ENCODE peak calls at places on chromosomes 16 and 17, in eight cellular contexts. One of them, this sample, is unnamed.
A peak's percentile ranks its signal among the peaks of the same experiment; 100 is the strongest.

GRCh38 chr16:72974142-72974769 is 73.7 kb downstream of the ZFHX3 start:
- DNase-seq in stomach: peak; percentile 60
- DNase-seq in heart right ventricle: no peak
- DNase-seq in IMR-90: no peak
- DNase-seq in uterus: no peak
- DNase-seq in psoas muscle: no peak
- DNase-seq in coronary artery: no peak
- DNase-seq in WERI-Rb-1: no peak
- DNase-seq in this sample: no peak

GRCh38 chr16:4452674-4453073 is 21.8 kb downstream of the NMRAL1 start:
- DNase-seq in stomach: no peak
- DNase-seq in heart right ventricle: no peak
- DNase-seq in IMR-90: no peak
- DNase-seq in uterus: no peak
- DNase-seq in psoas muscle: no peak
- DNase-seq in coronary artery: no peak
- DNase-seq in WERI-Rb-1: no peak
- DNase-seq in this sample: no peak

GRCh38 chr17:78736526-78737079 is 45.5 kb downstream of the CYTH1 start:
- DNase-seq in stomach: peak; percentile 94
- DNase-seq in heart right ventricle: peak; percentile 79
- DNase-seq in IMR-90: no peak
- DNase-seq in uterus: peak; percentile 68
- DNase-seq in psoas muscle: peak; percentile 80
- DNase-seq in coronary artery: no peak
- DNase-seq in WERI-Rb-1: peak; percentile 73
- DNase-seq in this sample: no peak

GRCh38 chr17:42720996-42721583 is 23.8 kb downstream of the EZH1 start:
- DNase-seq in stomach: no peak
- DNase-seq in heart right ventricle: peak; percentile 72
- DNase-seq in IMR-90: peak; percentile 71
- DNase-seq in uterus: no peak
- DNase-seq in psoas muscle: no peak
- DNase-seq in coronary artery: no peak
- DNase-seq in WERI-Rb-1: peak; percentile 47
- DNase-seq in this sample: no peak

GRCh38 chr16:50806099-50807062 is 64.5 kb downstream of the CYLD start:
- DNase-seq in stomach: peak; percentile 91
- DNase-seq in heart right ventricle: peak; percentile 85
- DNase-seq in IMR-90: peak; percentile 87
- DNase-seq in uterus: peak; percentile 85
- DNase-seq in psoas muscle: peak; percentile 90
- DNase-seq in coronary artery: peak; percentile 86
- DNase-seq in WERI-Rb-1: peak; percentile 87
- DNase-seq in this sample: peak; percentile 84

GRCh38 chr17:38918916-38919315 is 6.5 kb upstream of the LASP1NB start:
- DNase-seq in stomach: no peak
- DNase-seq in heart right ventricle: no peak
- DNase-seq in IMR-90: no peak
- DNase-seq in uterus: no peak
- DNase-seq in psoas muscle: no peak
- DNase-seq in coronary artery: no peak
- DNase-seq in WERI-Rb-1: no peak
- DNase-seq in this sample: no peak

GRCh38 chr16:11034005-11034404 is 89.6 kb downstream of the CLEC16A start:
- DNase-seq in stomach: no peak
- DNase-seq in heart right ventricle: peak; percentile 38
- DNase-seq in IMR-90: peak; percentile 92
- DNase-seq in uterus: peak; percentile 85
- DNase-seq in psoas muscle: no peak
- DNase-seq in coronary artery: no peak
- DNase-seq in WERI-Rb-1: no peak
- DNase-seq in this sample: no peak

GRCh38 chr17:57519800-57520199 is 225.3 kb downstream of the CCDC182 start:
- DNase-seq in stomach: no peak
- DNase-seq in heart right ventricle: no peak
- DNase-seq in IMR-90: no peak
- DNase-seq in uterus: no peak
- DNase-seq in psoas muscle: no peak
- DNase-seq in coronary artery: no peak
- DNase-seq in WERI-Rb-1: no peak
- DNase-seq in this sample: no peak

GRCh38 chr17:48111937-48112241 is 4.3 kb downstream of the SNX11 start:
- DNase-seq in stomach: no peak
- DNase-seq in heart right ventricle: no peak
- DNase-seq in IMR-90: no peak
- DNase-seq in uterus: no peak
- DNase-seq in psoas muscle: no peak
- DNase-seq in coronary artery: no peak
- DNase-seq in WERI-Rb-1: no peak
- DNase-seq in this sample: no peak
- TF ChIP-seq CTCF in stomach: no peak
- TF ChIP-seq CTCF in heart right ventricle: no peak
- TF ChIP-seq CTCF in IMR-90: no peak
- TF ChIP-seq CTCF in uterus: no peak
- TF ChIP-seq CTCF in psoas muscle: no peak
- TF ChIP-seq CTCF in coronary artery: no peak
- TF ChIP-seq CTCF in WERI-Rb-1: no peak
- TF ChIP-seq CTCF in this sample: no peak

GRCh38 chr16:22342082-22342481 is 32.3 kb downstream of the CDR2 start:
- DNase-seq in stomach: no peak
- DNase-seq in heart right ventricle: no peak
- DNase-seq in IMR-90: no peak
- DNase-seq in uterus: no peak
- DNase-seq in psoas muscle: no peak
- DNase-seq in coronary artery: no peak
- DNase-seq in WERI-Rb-1: no peak
- DNase-seq in this sample: no peak

GRCh38 chr16:22348296-22348695 is 26.1 kb downstream of the CDR2 start:
- DNase-seq in stomach: no peak
- DNase-seq in heart right ventricle: no peak
- DNase-seq in IMR-90: no peak
- DNase-seq in uterus: no peak
- DNase-seq in psoas muscle: no peak
- DNase-seq in coronary artery: no peak
- DNase-seq in WERI-Rb-1: no peak
- DNase-seq in this sample: no peak

GRCh38 chr16:22352119-22352518 is 22.3 kb downstream of the CDR2 start:
- DNase-seq in stomach: no peak
- DNase-seq in heart right ventricle: no peak
- DNase-seq in IMR-90: no peak
- DNase-seq in uterus: no peak
- DNase-seq in psoas muscle: no peak
- DNase-seq in coronary artery: no peak
- DNase-seq in WERI-Rb-1: no peak
- DNase-seq in this sample: no peak

GRCh38 chr16:22346463-22346862 is 28.0 kb downstream of the CDR2 start:
- DNase-seq in stomach: no peak
- DNase-seq in heart right ventricle: no peak
- DNase-seq in IMR-90: no peak
- DNase-seq in uterus: no peak
- DNase-seq in psoas muscle: no peak
- DNase-seq in coronary artery: no peak
- DNase-seq in WERI-Rb-1: no peak
- DNase-seq in this sample: no peak

GRCh38 chr16:22347100-22347820 is 27.2 kb downstream of the CDR2 start:
- DNase-seq in stomach: no peak
- DNase-seq in heart right ventricle: peak; percentile 41
- DNase-seq in IMR-90: no peak
- DNase-seq in uterus: no peak
- DNase-seq in psoas muscle: no peak
- DNase-seq in coronary artery: no peak
- DNase-seq in WERI-Rb-1: no peak
- DNase-seq in this sample: no peak
- H3K27ac ChIP-seq in stomach: no peak overlapping the region
- H3K27ac ChIP-seq in heart right ventricle: no peak overlapping the region
- H3K27ac ChIP-seq in IMR-90: no peak overlapping the region
- H3K27ac ChIP-seq in uterus: no peak overlapping the region
- H3K27ac ChIP-seq in psoas muscle: no peak overlapping the region
- H3K27ac ChIP-seq in coronary artery: no peak overlapping the region
- H3K27ac ChIP-seq in WERI-Rb-1: no peak overlapping the region
- H3K27ac ChIP-seq in this sample: no peak overlapping the region

GRCh38 chr16:79601978-79602609 is 1.6 kb upstream of the MAF start:
- DNase-seq in stomach: peak; percentile 86
- DNase-seq in heart right ventricle: peak; percentile 88
- DNase-seq in IMR-90: peak; percentile 38
- DNase-seq in uterus: peak; percentile 85
- DNase-seq in psoas muscle: peak; percentile 86
- DNase-seq in coronary artery: peak; percentile 83
- DNase-seq in WERI-Rb-1: peak; percentile 61
- DNase-seq in this sample: peak; percentile 85
- H3K4me3 ChIP-seq in stomach: peak overlapping the region; percentile 83
- H3K4me3 ChIP-seq in heart right ventricle: peak overlapping the region; percentile 72
- H3K4me3 ChIP-seq in IMR-90: no peak overlapping the region
- H3K4me3 ChIP-seq in uterus: peak overlapping the region; percentile 90
- H3K4me3 ChIP-seq in psoas muscle: peak overlapping the region; percentile 80
- H3K4me3 ChIP-seq in coronary artery: peak overlapping the region; percentile 80
- H3K4me3 ChIP-seq in WERI-Rb-1: no peak overlapping the region
- H3K4me3 ChIP-seq in this sample: peak overlapping the region; percentile 71

GRCh38 chr17:2837147-2837561 is 40.9 kb downstream of the RAP1GAP2 start:
- DNase-seq in stomach: no peak
- DNase-seq in heart right ventricle: no peak
- DNase-seq in IMR-90: no peak
- DNase-seq in uterus: no peak
- DNase-seq in psoas muscle: no peak
- DNase-seq in coronary artery: no peak
- DNase-seq in WERI-Rb-1: no peak
- DNase-seq in this sample: no peak
- TF ChIP-seq CTCF in stomach: no peak
- TF ChIP-seq CTCF in heart right ventricle: no peak
- TF ChIP-seq CTCF in IMR-90: no peak
- TF ChIP-seq CTCF in uterus: no peak
- TF ChIP-seq CTCF in psoas muscle: no peak
- TF ChIP-seq CTCF in coronary artery: no peak
- TF ChIP-seq CTCF in WERI-Rb-1: no peak
- TF ChIP-seq CTCF in this sample: no peak

DNA sequence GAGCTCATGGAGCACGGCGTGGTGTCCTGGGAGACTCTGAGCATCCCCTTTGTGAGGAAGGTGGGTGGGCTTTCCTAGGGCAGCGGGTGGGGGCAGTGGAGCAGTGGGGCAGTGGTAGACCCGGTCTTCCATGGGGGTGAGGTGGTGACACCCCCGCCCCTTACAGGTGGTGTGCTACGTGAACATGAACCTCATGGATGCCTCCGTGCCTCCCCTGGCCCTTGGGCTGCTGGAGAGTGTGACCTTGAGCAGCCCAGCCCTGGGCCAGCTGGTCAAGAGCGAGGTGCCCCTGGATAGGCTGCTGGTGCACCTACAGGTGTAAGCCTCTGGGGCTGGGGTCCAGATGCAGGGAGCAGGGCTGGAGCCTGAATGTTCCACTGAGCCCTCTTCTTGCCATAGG is 1.6 kb downstream of the ELMO3 start:
- DNase-seq in stomach: no peak
- DNase-seq in heart right ventricle: no peak
- DNase-seq in IMR-90: no peak
- DNase-seq in uterus: no peak
- DNase-seq in psoas muscle: no peak
- DNase-seq in coronary artery: no peak
- DNase-seq in WERI-Rb-1: no peak
- DNase-seq in this sample: no peak
- H3K27ac ChIP-seq in stomach: no peak overlapping the region
- H3K27ac ChIP-seq in heart right ventricle: no peak overlapping the region
- H3K27ac ChIP-seq in IMR-90: no peak overlapping the region
- H3K27ac ChIP-seq in uterus: no peak overlapping the region
- H3K27ac ChIP-seq in psoas muscle: no peak overlapping the region
- H3K27ac ChIP-seq in coronary artery: no peak overlapping the region
- H3K27ac ChIP-seq in WERI-Rb-1: no peak overlapping the region
- H3K27ac ChIP-seq in this sample: no peak overlapping the region

This sample was measured in dorsolateral prefrontal cortex.